ENCODE peak calls at places on chromosomes 3 and 15, in eight cellular contexts. F, J, U, M, V, G, Q and N are unnamed samples.

GRCh38 chr3:72523409-72524172 is 324.7 kb downstream of the SHQ1 start:
- DNase-seq in V (no peak), Q (no peak), U (no peak), J (no peak), F (peak; percentile 59), G (no peak), M (peak; percentile 14), N (no peak)

GRCh38 chr3:119195911-119196310 is 22.5 kb downstream of the UPK1B start:
- DNase-seq in Q (no peak), V (no peak), G (no peak), J (no peak), M (no peak), F (no peak), U (no peak), N (no peak)

GRCh38 chr15:96122077-96123027 is 208.1 kb upstream of the NR2F2 start:
- DNase-seq in Q (no peak), J (no peak), V (no peak), G (no peak), F (no peak), U (peak; percentile 35), M (no peak), N (no peak)

GRCh38 chr3:177191108-177191779 is 6.0 kb downstream of the TBL1XR1 start:
- DNase-seq in M (no peak), G (no peak), J (no peak), V (no peak), F (no peak), U (no peak), Q (no peak), N (no peak)

GRCh38 chr3:65497846-65498245 is 540.9 kb downstream of the MAGI1 start:
- DNase-seq in F (peak; percentile 32), J (no peak), Q (no peak), G (no peak), M (no peak), V (no peak), U (no peak), N (no peak)

GRCh38 chr15:47194718-47195117 is 522.6 kb upstream of the SEMA6D start:
- DNase-seq in J (no peak), U (peak; percentile 54), G (no peak), F (peak; percentile 17), V (no peak), M (no peak), Q (no peak), N (no peak)

GRCh38 chr3:197466586-197467399 is 89.0 kb downstream of the BDH1 start:
- DNase-seq in F (no peak), V (no peak), U (peak; percentile 77), J (no peak), Q (no peak), G (no peak), M (no peak), N (no peak)

GRCh38 chr3:35639251-35640185 is at the start of gene ARPP21:
- DNase-seq in Q (no peak), F (peak; percentile 34), J (no peak), M (no peak), V (peak; percentile 41), U (peak; percentile 36), G (no peak), N (peak; percentile 61)

GRCh38 chr3:37480003-37480402 is 305.6 kb upstream of the LRRFIP2 start:
- DNase-seq in V (no peak), M (no peak), G (no peak), F (no peak), Q (no peak), J (no peak), U (no peak), N (no peak)

GRCh38 chr3:63753567-63753966 is 65.5 kb upstream of the C3orf49 start:
- DNase-seq in G (no peak), Q (no peak), J (no peak), U (peak; percentile 32), M (no peak), V (peak; percentile 4), F (no peak), N (peak; percentile 73)

GRCh38 chr3:120597445-120598049 is 1.4 kb downstream of the NDUFB4 start:
- DNase-seq in G (no peak), F (no peak), M (no peak), Q (no peak), J (no peak), V (no peak), U (no peak), N (no peak)

GRCh38 chr3:117512975-117513374 is 803.4 kb downstream of the TUSC7 start:
- DNase-seq in G (no peak), F (no peak), M (no peak), V (no peak), Q (no peak), J (no peak), U (no peak), N (no peak)

GRCh38 chr15:60975203-60975602 is 253.9 kb downstream of the RORA start:
- DNase-seq in V (no peak), J (no peak), F (no peak), G (no peak), M (no peak), U (no peak), Q (no peak), N (no peak)

GRCh38 chr15:77033729-77034619 is 36.9 kb downstream of the TSPAN3 start:
- DNase-seq in F (no peak), M (no peak), V (peak; percentile 3), G (no peak), J (no peak), U (no peak), Q (peak; percentile 20), N (peak; percentile 15)

GRCh38 chr3:109903100-109903499 is 565.8 kb upstream of the DPPA4 start:
- DNase-seq in J (no peak), U (no peak), M (no peak), G (no peak), Q (no peak), F (no peak), V (no peak), N (no peak)

GRCh38 chr3:23161308-23161707 is 41.8 kb upstream of the UBE2E2 start:
- DNase-seq in F (no peak), M (no peak), G (no peak), J (no peak), U (peak; percentile 16), Q (no peak), V (no peak), N (no peak)

GRCh38 chr15:39028069-39028468 is 463.5 kb upstream of the RASGRP1 start:
- DNase-seq in Q (no peak), V (no peak), F (no peak), G (no peak), U (peak; percentile 69), M (no peak), J (no peak), N (no peak)

GRCh38 chr15:69648775-69649735 is 196.4 kb downstream of the RPLP1 start:
- DNase-seq in M (no peak), U (no peak), V (no peak), Q (no peak), G (peak; percentile 14), F (no peak), J (no peak), N (no peak)

GRCh38 chr15:47504624-47505256 is 212.6 kb upstream of the SEMA6D start:
- DNase-seq in G (no peak), V (no peak), J (no peak), Q (no peak), U (no peak), F (no peak), M (no peak), N (no peak)

GRCh38 chr15:39115379-39116057 is 465.4 kb upstream of the THBS1 start:
- DNase-seq in J (no peak), G (no peak), U (no peak), M (no peak), F (no peak), Q (no peak), V (no peak), N (no peak)

GRCh38 chr15:62306851-62307504 is 141.9 kb upstream of the C2CD4B start:
- DNase-seq in F (peak; percentile 42), M (no peak), U (peak; percentile 75), J (no peak), G (no peak), Q (peak; percentile 64), V (peak; percentile 55), N (peak; percentile 64)